ENCODE peak calls at places on chromosomes 13 and 19, in seven cellular contexts. I is heart right ventricle; C is colonic mucosa; P is suprapubic skin; J is mesendoderm; H is CD8-positive, alpha-beta T cell; Z is psoas muscle. B is an unnamed sample.
A peak's percentile ranks its signal among the peaks of the same experiment; 100 is the strongest.

GRCh38 chr13:48994731-48995130 is 19.0 kb downstream of the FNDC3A start:
- DNase-seq in I (no peak), C (no peak), P (no peak), J (no peak), H (no peak), Z (no peak), B (no peak)

GRCh38 chr13:75258159-75258782 is 223.7 kb downstream of the TBC1D4 start:
- DNase-seq in I (no peak), C (no peak), P (no peak), J (peak; percentile 65), H (no peak), Z (no peak), B (no peak)

GRCh38 chr19:43699506-43700367 is 16.1 kb upstream of the IRGC start:
- DNase-seq in I (peak; percentile 31), C (peak; percentile 51), P (peak; percentile 71), J (peak; percentile 75), H (no peak), Z (peak; percentile 34), B (no peak)

GRCh38 chr19:7069904-7070226 is 362 bp downstream of the ZNF557 start:
- DNase-seq in I (no peak), C (no peak), P (no peak), J (no peak), H (no peak), Z (no peak), B (no peak)

GRCh38 chr19:1863638-1864479 is 480 bp upstream of the KLF16 start:
- DNase-seq in I (peak; percentile 90), C (peak; percentile 90), P (peak; percentile 94), J (peak; percentile 96), H (peak; percentile 96), Z (peak; percentile 92), B (peak; percentile 87)

GRCh38 chr13:109809216-109809890 is 23.0 kb upstream of the IRS2 start:
- DNase-seq in I (no peak), C (no peak), P (no peak), J (no peak), H (no peak), Z (no peak), B (no peak)

GRCh38 chr13:106490887-106491321 is 44.6 kb downstream of the EFNB2 start:
- DNase-seq in I (no peak), C (no peak), P (no peak), J (no peak), H (no peak), Z (no peak), B (no peak)

GRCh38 chr19:43768273-43769050 is 12.3 kb downstream of the KCNN4 start:
- DNase-seq in I (no peak), C (peak; percentile 77), P (no peak), J (no peak), H (no peak), Z (peak; percentile 51), B (no peak)

GRCh38 chr13:41361501-41361900 is 50.4 kb downstream of the NAA16 start:
- DNase-seq in I (no peak), C (no peak), P (no peak), J (no peak), H (no peak), Z (no peak), B (no peak)

GRCh38 chr19:39542198-39542597 is 2.2 kb upstream of the EID2 start:
- DNase-seq in I (no peak), C (no peak), P (no peak), J (peak; percentile 39), H (no peak), Z (no peak), B (no peak)

GRCh38 chr13:21638319-21639282 is 32.3 kb upstream of the FGF9 start:
- DNase-seq in I (no peak), C (peak; percentile 51), P (no peak), J (peak; percentile 7), H (peak; percentile 54), Z (no peak), B (no peak)

GRCh38 chr13:39037410-39037879 is 444 bp downstream of the PROSER1 start:
- DNase-seq in I (no peak), C (no peak), P (peak; percentile 74), J (no peak), H (no peak), Z (no peak), B (no peak)

GRCh38 chr13:76936736-76937135 is 11.6 kb upstream of the ACOD1 start:
- DNase-seq in I (no peak), C (no peak), P (no peak), J (no peak), H (no peak), Z (no peak), B (no peak)

GRCh38 chr13:25167349-25167748 is 4.7 kb downstream of the AMER2 start:
- DNase-seq in I (no peak), C (no peak), P (no peak), J (no peak), H (no peak), Z (no peak), B (no peak)

GRCh38 chr19:960601-960938 is 23.6 kb upstream of the WDR18 start:
- DNase-seq in I (no peak), C (no peak), P (no peak), J (no peak), H (no peak), Z (no peak), B (no peak)

GRCh38 chr19:42198676-42199439 is 18.6 kb downstream of the DEDD2 start:
- DNase-seq in I (no peak), C (peak; percentile 47), P (no peak), J (peak; percentile 86), H (peak; percentile 87), Z (no peak), B (peak; percentile 15)

GRCh38 chr13:111177081-111177711 is 62.1 kb downstream of the ARHGEF7 start:
- DNase-seq in I (peak; percentile 77), C (no peak), P (no peak), J (no peak), H (peak; percentile 63), Z (peak; percentile 51), B (peak; percentile 33)

GRCh38 chr19:1860133-1860775 is 3.1 kb downstream of the KLF16 start:
- DNase-seq in I (peak; percentile 79), C (peak; percentile 81), P (no peak), J (peak; percentile 89), H (no peak), Z (peak; percentile 50), B (peak; percentile 73)

GRCh38 chr13:99797716-99798115 is 173.9 kb downstream of the ZIC5 start:
- DNase-seq in I (no peak), C (no peak), P (no peak), J (no peak), H (no peak), Z (no peak), B (no peak)

GRCh38 chr19:49473868-49474544 is at the start of gene FLT3LG:
- DNase-seq in I (peak; percentile 84), C (peak; percentile 77), P (peak; percentile 88), J (no peak), H (peak; percentile 96), Z (peak; percentile 80), B (peak; percentile 68)

GRCh38 chr13:19633340-19634128 is at the start of gene MPHOSPH8:
- DNase-seq in I (peak; percentile 97), C (peak; percentile 95), P (peak; percentile 96), J (peak; percentile 97), H (peak; percentile 96), Z (peak; percentile 94), B (peak; percentile 94)

GRCh38 chr13:19632915-19633339 is 532 bp upstream of the MPHOSPH8 start:
- DNase-seq in I (no peak), C (no peak), P (no peak), J (no peak), H (no peak), Z (no peak), B (no peak)

DNA sequence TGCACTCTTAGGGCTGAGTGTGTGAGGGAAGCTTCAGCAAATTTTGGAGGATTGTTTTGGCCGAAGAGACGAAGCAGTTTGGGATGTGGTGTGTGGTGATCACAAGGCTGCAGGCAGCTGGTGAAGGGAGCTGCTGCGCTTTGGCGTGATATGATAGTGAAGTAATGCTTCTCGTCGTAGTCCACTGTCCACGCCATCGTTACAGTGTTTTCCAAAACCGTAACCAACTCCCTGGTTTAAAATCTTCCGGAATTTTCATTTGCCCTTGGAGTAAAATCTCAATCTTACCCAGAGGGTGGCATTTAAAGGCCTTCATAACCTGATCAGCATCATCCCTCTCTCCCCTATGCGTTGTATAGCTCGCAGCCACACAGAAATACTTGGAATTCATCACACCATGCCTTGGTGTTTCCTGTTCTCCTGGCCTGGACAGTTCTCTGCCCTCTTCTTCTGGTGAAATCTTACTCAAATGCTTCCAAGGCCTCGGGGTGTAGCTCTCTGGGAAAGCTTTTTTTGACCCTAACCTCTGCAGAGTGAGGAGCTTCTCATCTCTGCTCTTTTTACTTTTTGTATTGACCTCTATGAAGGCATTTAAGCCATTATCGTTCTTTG is 776 bp downstream of the MPHOSPH8 start:
- DNase-seq in I (no peak), C (no peak), P (no peak), J (peak; percentile 57), H (no peak), Z (no peak), B (peak; percentile 38)
- H3K27ac ChIP-seq in I (peak overlapping the region; percentile 93), C (peak overlapping the region; percentile 90), P (peak overlapping the region; percentile 86), J (no peak overlapping the region), H (peak overlapping the region; percentile 88), Z (peak overlapping the region; percentile 87), B (peak overlapping the region; percentile 87)

DNA sequence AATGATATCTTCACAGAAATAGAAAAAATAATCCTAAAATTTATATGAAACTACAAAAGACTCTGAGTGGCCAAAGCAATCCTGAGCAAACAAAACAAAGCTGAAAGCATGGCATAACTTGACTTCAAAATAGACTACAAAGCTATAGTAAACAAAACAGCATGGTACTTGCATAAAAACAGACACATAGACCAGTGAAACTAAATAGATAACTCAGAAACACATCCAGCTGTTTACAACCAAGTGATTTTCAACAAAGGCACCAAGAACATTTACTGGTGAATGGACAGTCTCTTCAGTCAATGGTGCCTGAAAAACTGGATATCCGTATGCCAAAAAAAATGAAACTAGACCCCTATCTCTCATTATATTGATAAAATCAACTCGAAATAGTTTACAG is 25.2 kb downstream of the SCGB2B2 start:
- DNase-seq in I (no peak), C (no peak), P (no peak), J (no peak), H (no peak), Z (no peak), B (no peak)
- H3K27ac ChIP-seq in I (no peak overlapping the region), C (no peak overlapping the region), P (no peak overlapping the region), J (no peak overlapping the region), H (no peak overlapping the region), Z (no peak overlapping the region), B (no peak overlapping the region)

DNA sequence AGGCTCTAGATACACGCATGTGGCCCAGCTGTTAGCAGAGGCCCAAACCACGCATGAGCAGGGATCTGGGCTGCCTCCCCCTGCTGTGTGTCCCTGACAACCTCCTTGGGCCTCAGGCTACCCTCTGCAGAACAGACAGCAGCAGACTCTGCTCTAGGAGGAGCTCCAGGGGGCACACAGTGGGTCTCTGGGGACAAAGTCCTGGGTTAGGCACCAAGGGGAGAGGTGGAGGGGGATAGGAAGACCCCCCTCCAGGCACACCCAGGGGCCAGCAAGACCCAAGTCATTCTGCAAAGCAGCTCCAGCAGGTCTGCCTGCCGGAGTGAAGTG is 8.0 kb downstream of the TINCR start:
- DNase-seq in I (no peak), C (no peak), P (no peak), J (no peak), H (no peak), Z (no peak), B (no peak)
- H3K27ac ChIP-seq in I (no peak overlapping the region), C (no peak overlapping the region), P (peak overlapping the region; percentile 48), J (no peak overlapping the region), H (no peak overlapping the region), Z (no peak overlapping the region), B (no peak overlapping the region)

DNA sequence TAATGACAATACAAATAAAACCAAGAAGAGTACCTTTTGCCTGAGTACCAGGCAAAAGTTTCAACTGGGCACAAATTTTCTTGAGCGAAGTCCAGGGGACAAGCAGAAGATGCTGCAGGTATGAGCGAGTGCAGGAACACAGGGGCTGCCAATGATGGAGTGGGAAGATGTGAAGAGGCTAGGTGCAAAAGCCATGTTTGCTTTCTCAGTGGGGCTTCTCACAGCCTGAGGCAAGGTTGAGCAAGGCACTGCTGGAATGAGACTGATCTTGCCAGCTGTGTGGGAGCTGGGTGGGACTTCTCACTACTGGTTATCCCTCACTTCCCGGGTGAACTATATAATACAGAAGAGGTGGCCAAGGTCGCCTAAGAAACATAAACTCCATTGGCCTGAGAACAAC is 1200.7 kb downstream of the SLITRK1 start:
- DNase-seq in I (no peak), C (no peak), P (no peak), J (peak; percentile 85), H (no peak), Z (no peak), B (no peak)
- H3K27ac ChIP-seq in I (no peak overlapping the region), C (no peak overlapping the region), P (no peak overlapping the region), J (peak overlapping the region; percentile 56), H (no peak overlapping the region), Z (no peak overlapping the region), B (no peak overlapping the region)